ENCODE peak calls at places on chromosomes 2 and 18, in eight cellular contexts. D is A549, M is suprapubic skin, G is H1, N is upper lobe of left lung, B is tibial nerve, S is transverse colon, J is SK-N-SH. W is an unnamed sample.

GRCh38 chr2:39632871-39633270 is 32.8 kb upstream of the TMEM178A start:
- DNase-seq in N (no peak), G (no peak), B (no peak), J (no peak), S (no peak), M (no peak), D (no peak), W (no peak)

GRCh38 chr2:96923810-96924774 is 54.2 kb upstream of the SEMA4C start:
- DNase-seq in B (no peak), G (no peak), S (no peak), D (no peak), N (no peak), M (no peak), J (no peak), W (no peak)

GRCh38 chr18:48136051-48136543 is 205.6 kb upstream of the SMAD2 start:
- DNase-seq in G (no peak), M (no peak), B (no peak), J (peak), S (peak), N (peak), D (no peak), W (peak)

GRCh38 chr18:45774065-45774521 is 50.1 kb downstream of the SLC14A1 start:
- DNase-seq in N (no peak), D (no peak), B (no peak), S (no peak), J (no peak), G (no peak), M (no peak), W (no peak)

GRCh38 chr18:9120796-9121195 is 15.8 kb upstream of the ANKRD12 start:
- DNase-seq in G (no peak), B (no peak), D (no peak), M (no peak), J (no peak), N (no peak), S (no peak), W (no peak)

GRCh38 chr2:201909348-201909747 is 103.0 kb downstream of the CDK15 start:
- DNase-seq in G (no peak), D (peak), M (no peak), N (no peak), J (no peak), B (no peak), S (no peak), W (no peak)

GRCh38 chr2:171883275-171883893 is 10.7 kb downstream of the SLC25A12 start:
- DNase-seq in N (no peak), J (no peak), M (no peak), B (no peak), S (no peak), D (no peak), G (no peak), W (no peak)

GRCh38 chr2:146323564-146323963 is 1521.3 kb upstream of the ACVR2A start:
- DNase-seq in M (no peak), N (no peak), D (no peak), G (no peak), B (no peak), J (no peak), S (no peak), W (no peak)

GRCh38 chr18:62976227-62976626 is 260.9 kb downstream of the PHLPP1 start:
- DNase-seq in S (peak), N (no peak), D (peak), J (no peak), G (no peak), B (no peak), M (no peak), W (no peak)

GRCh38 chr2:53036196-53036595 is 731.4 kb upstream of the CHAC2 start:
- DNase-seq in D (no peak), J (no peak), G (no peak), B (no peak), S (no peak), M (no peak), N (no peak), W (no peak)

GRCh38 chr2:143489135-143489534 is 359.9 kb downstream of the ARHGAP15 start:
- DNase-seq in G (no peak), S (no peak), D (no peak), M (no peak), N (no peak), B (no peak), J (no peak), W (no peak)

GRCh38 chr2:29233428-29233827 is 118.2 kb downstream of the CLIP4 start:
- DNase-seq in D (no peak), J (no peak), M (peak), B (no peak), N (no peak), S (no peak), G (no peak), W (no peak)

GRCh38 chr2:2825062-2825461 is 494.0 kb upstream of the MYT1L start:
- DNase-seq in S (no peak), B (no peak), G (no peak), J (no peak), N (no peak), D (no peak), M (no peak), W (no peak)
- TF ChIP-seq EP300 in S (no peak), B (no peak), G (no peak), J (no peak), N (no peak), D (no peak), M (no peak), W (no peak)

DNA sequence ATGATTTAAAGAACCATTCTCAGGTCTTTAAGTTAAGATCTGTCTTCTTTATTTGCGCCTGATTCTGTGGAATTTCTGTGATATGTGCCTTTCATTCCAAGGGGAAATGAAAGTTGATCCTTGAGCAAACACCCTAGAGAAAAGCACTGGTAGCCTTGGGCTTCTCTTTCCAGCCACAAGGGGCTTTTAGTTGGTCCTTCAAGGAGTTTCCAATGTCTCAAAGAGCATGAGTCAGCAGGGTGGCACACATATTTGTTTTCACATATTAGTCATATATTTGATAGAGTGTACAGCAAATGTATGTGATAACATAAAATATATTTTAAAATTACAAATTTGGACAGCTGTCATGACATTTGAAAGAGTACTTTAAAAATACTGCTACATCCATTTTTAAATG is 339.5 kb downstream of the TXNL1 start:
- DNase-seq in M (no peak), D (peak), B (no peak), S (no peak), J (no peak), N (no peak), G (no peak), W (no peak)
- TF ChIP-seq CTCF in M (no peak), D (peak), B (no peak), S (no peak), J (peak), N (no peak), G (no peak), W (no peak)

GRCh38 chr2:95721726-95722125 is 129.9 kb downstream of the TRIM43 start:
- DNase-seq in M (no peak), D (no peak), S (no peak), G (no peak), B (no peak), N (no peak), J (no peak), W (no peak)

GRCh38 chr2:95719473-95720060 is 127.8 kb downstream of the TRIM43 start:
- DNase-seq in N (peak), B (no peak), D (no peak), J (no peak), S (no peak), M (no peak), G (no peak), W (no peak)

GRCh38 chr2:95722331-95722730 is 130.5 kb downstream of the TRIM43 start:
- DNase-seq in S (no peak), N (no peak), G (no peak), J (no peak), D (no peak), B (no peak), M (no peak), W (no peak)
- TF ChIP-seq EP300 in S (no peak), N (no peak), G (no peak), J (no peak), D (no peak), B (no peak), M (no peak), W (no peak)

DNA sequence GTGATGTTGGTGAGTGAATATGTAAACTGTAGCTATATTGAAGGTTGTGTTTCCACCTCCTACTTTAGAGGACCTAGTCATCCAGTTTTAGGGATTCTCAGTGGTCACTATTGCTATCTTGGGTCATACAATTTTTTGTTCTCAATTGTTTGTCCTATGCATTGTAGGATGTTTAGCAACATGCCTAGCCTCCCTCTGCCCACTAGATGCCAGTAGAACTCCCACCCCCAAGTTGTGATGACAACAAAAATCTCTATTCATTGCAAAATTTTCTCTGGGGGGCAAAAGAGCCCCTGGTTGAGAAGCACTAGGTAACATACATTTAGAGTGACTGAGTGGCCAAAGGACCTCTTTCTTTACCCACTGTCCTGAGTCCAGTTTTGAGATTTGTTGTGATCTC is 87.3 kb downstream of the LRRTM4 start:
- DNase-seq in S (no peak), J (no peak), B (no peak), G (no peak), M (no peak), D (no peak), N (no peak), W (no peak)
- TF ChIP-seq CTCF in S (peak), J (no peak), B (peak), G (peak), M (no peak), D (no peak), N (no peak), W (no peak)

GRCh38 chr2:26892133-26892532 is 44.2 kb downstream of the DPYSL5 start:
- DNase-seq in B (no peak), N (no peak), D (no peak), J (no peak), M (no peak), G (no peak), S (no peak), W (no peak)
- TF ChIP-seq EP300 in B (no peak), N (no peak), D (no peak), J (no peak), M (no peak), G (no peak), S (no peak), W (no peak)